ENCODE peak calls at places on chromosomes 4 and X, in seven cellular contexts. W is tibial nerve, J is lower leg skin, N is K562, F is transverse colon, M is Peyer's patch, H is sigmoid colon. T is an unnamed sample.

GRCh38 chr4:166165829-166166420 is 292.9 kb downstream of the TLL1 start:
- DNase-seq in W (peak), J (no peak), N (peak), F (no peak), M (no peak), H (no peak), T (peak)

GRCh38 chr4:128601992-128602695 is 207.4 kb upstream of the JADE1 start:
- DNase-seq in W (no peak), J (no peak), N (peak), F (no peak), M (no peak), H (no peak), T (peak)

GRCh38 chr4:36509816-36510215 is 228.4 kb downstream of the DTHD1 start:
- DNase-seq in W (no peak), J (no peak), N (no peak), F (no peak), M (no peak), H (no peak), T (no peak)

GRCh38 chrX:11059923-11060322 is 51.2 kb upstream of the HCCS start:
- DNase-seq in W (no peak), J (no peak), N (peak), F (no peak), M (no peak), H (no peak), T (no peak)

GRCh38 chr4:43241104-43241503 is 348.6 kb downstream of the GRXCR1 start:
- DNase-seq in W (no peak), J (no peak), N (no peak), F (no peak), M (no peak), H (no peak), T (no peak)

GRCh38 chr4:185311113-185311888 is 84.4 kb downstream of the LRP2BP start:
- DNase-seq in W (no peak), J (no peak), N (no peak), F (no peak), M (no peak), H (no peak), T (no peak)

GRCh38 chrX:155870958-155871357 is 10.2 kb upstream of the VAMP7 start:
- DNase-seq in W (no peak), J (no peak), N (no peak), F (no peak), M (no peak), H (no peak), T (no peak)

GRCh38 chr4:190020790-190021717 is 6.0 kb downstream of the FRG2 start:
- DNase-seq in W (no peak), J (no peak), N (peak), F (peak), M (peak), H (peak), T (no peak)

GRCh38 chr4:6655924-6656323 is 15.4 kb downstream of the MRFAP1 start:
- DNase-seq in W (no peak), J (no peak), N (peak), F (no peak), M (no peak), H (no peak), T (no peak)

GRCh38 chrX:130171446-130172126 is at the start of gene RAB33A:
- DNase-seq in W (no peak), J (no peak), N (no peak), F (peak), M (peak), H (peak), T (peak)

GRCh38 chr4:165556383-165556782 is 177.6 kb downstream of the CPE start:
- DNase-seq in W (no peak), J (no peak), N (no peak), F (no peak), M (no peak), H (no peak), T (no peak)

GRCh38 chr4:8912089-8912455 is 40.4 kb upstream of the HMX1 start:
- DNase-seq in W (no peak), J (peak), N (no peak), F (no peak), M (no peak), H (no peak), T (no peak)

GRCh38 chr4:65407483-65407882 is 262.8 kb downstream of the EPHA5 start:
- DNase-seq in W (no peak), J (no peak), N (no peak), F (no peak), M (no peak), H (no peak), T (no peak)

GRCh38 chrX:152895121-152895520 is 2.7 kb upstream of the ZNF185 start:
- DNase-seq in W (no peak), J (no peak), N (no peak), F (no peak), M (no peak), H (no peak), T (no peak)

GRCh38 chr4:2271279-2272025 is 9.5 kb upstream of the MXD4 start:
- DNase-seq in W (no peak), J (no peak), N (no peak), F (no peak), M (no peak), H (no peak), T (no peak)

GRCh38 chr4:41361831-41362646 is 105.3 kb downstream of the UCHL1 start:
- DNase-seq in W (no peak), J (no peak), N (no peak), F (no peak), M (no peak), H (no peak), T (no peak)

GRCh38 chrX:117990438-117990837 is 126.2 kb downstream of the KLHL13 start:
- DNase-seq in W (no peak), J (no peak), N (no peak), F (no peak), M (no peak), H (no peak), T (no peak)

GRCh38 chrX:4622768-4623167 is 909.3 kb upstream of the PRKX start:
- DNase-seq in W (no peak), J (no peak), N (no peak), F (no peak), M (no peak), H (no peak), T (no peak)

GRCh38 chr4:36209941-36210663 is 34.2 kb downstream of the ARAP2 start:
- DNase-seq in W (no peak), J (no peak), N (no peak), F (no peak), M (no peak), H (no peak), T (no peak)

GRCh38 chrX:144722307-144722706 is 525.0 kb upstream of the SPANXN1 start:
- DNase-seq in W (no peak), J (no peak), N (no peak), F (no peak), M (no peak), H (no peak), T (no peak)

GRCh38 chr4:159102623-159103405 is at the start of gene RAPGEF2:
- DNase-seq in W (peak), J (peak), N (peak), F (peak), M (peak), H (peak), T (peak)
- TF ChIP-seq POLR2A in W (peak), J (no peak), N (peak), F (peak), M (peak), H (peak), T (peak)

GRCh38 chrX:139194571-139195280 is 335.8 kb upstream of the F9 start:
- DNase-seq in W (no peak), J (no peak), N (peak), F (peak), M (no peak), H (no peak), T (no peak)
- TF ChIP-seq POLR2A in W (no peak), J (no peak), N (peak), F (no peak), M (no peak), H (no peak), T (no peak)

GRCh38 chrX:49075347-49075746 is 1.5 kb upstream of the PRAF2 start:
- DNase-seq in W (no peak), J (no peak), N (no peak), F (no peak), M (no peak), H (no peak), T (peak)

GRCh38 chrX:49070988-49071387 is 2.8 kb downstream of the PRAF2 start:
- DNase-seq in W (no peak), J (no peak), N (no peak), F (no peak), M (no peak), H (no peak), T (no peak)

GRCh38 chrX:49072712-49073095 is 1.1 kb downstream of the PRAF2 start:
- DNase-seq in W (no peak), J (no peak), N (no peak), F (no peak), M (no peak), H (no peak), T (no peak)

GRCh38 chrX:49071877-49072711 is 1.7 kb downstream of the PRAF2 start:
- DNase-seq in W (peak), J (no peak), N (no peak), F (peak), M (peak), H (peak), T (peak)

DNA sequence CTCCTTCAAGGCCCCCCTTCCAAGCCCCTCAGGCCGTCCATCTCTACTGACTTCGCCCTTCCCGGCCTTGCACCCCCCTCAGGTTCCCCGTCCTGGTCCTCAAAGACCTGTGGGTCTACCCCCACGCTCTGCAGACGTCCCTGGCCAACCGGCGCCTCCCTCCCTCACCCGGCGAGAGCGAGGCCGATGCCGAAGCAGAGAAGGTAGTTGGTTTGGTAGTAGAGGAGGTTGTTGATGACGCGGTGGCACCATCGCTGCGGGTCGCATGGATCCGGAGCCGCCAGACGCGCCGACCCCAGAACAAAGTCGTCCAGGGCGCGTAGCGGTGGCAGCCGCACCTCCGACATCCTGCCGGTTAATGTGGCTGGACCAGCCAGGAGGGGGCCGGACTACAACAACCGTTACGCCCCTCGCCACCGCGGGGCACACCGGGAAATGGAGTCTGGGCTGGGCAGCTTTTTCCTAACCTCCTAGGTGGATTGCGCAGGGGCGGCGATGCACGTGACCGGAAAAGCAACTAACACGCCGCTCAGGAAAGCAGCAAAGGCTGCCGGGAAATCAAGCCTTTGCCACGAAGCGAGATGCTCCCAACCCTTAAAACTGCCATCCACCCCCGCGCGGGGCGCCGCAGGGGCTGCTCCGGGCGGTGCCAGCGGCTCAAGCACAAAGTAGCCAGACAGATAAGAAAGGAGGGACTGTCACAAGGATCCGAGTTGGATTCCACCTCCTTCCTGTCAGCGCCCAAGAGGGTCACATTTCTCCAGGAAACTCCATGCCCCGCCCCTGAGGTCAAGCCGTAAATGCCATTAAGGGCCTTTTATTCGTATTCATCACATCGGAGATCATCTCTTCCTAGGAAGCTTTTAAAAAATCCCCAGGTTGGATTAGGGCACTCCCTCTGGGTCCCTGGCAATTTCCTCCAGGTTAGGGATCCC is at the start of gene PRAF2:
- DNase-seq in W (peak), J (peak), N (no peak), F (peak), M (peak), H (peak), T (peak)
- TF ChIP-seq POLR2A in W (no peak), J (no peak), N (no peak), F (peak), M (peak), H (no peak), T (peak)

DNA sequence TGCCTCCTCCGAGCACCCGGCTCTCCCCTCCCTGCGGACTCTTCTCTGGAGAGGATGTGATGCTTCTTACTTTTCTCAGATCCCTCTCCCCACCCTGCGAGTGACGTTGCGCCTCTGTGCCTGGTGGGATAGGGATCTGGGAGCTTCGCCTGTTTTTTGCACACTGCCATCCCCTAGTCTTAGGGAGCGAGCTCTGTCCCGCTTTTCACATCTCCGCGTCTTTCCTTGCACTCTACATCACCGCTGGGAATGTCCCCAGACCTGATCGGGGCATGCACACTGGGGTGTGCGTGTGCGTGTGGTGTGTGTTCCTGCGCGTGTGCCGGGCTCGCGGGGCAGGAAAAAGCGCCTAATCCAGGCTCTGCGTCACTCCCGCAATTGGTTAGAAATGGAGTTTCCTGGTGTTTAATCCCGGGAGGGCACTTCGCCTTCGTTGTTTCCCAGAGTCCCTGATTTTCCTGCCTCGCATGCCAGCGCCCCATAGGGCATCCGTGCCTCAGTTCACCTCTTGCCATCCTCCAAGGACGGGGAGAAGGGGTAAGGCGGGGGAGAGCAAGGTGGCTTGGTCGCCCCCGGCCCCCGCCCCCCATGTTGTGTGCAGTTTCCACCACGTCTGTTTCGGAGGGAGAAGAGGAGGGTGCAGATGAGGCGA is 909 bp upstream of the TBC1D1 start:
- DNase-seq in W (no peak), J (no peak), N (no peak), F (peak), M (no peak), H (peak), T (no peak)
- TF ChIP-seq POLR2A in W (no peak), J (no peak), N (no peak), F (no peak), M (no peak), H (peak), T (no peak)

GRCh38 chrX:97266406-97267121 is 382.9 kb downstream of the RPA4 start:
- DNase-seq in W (no peak), J (no peak), N (no peak), F (no peak), M (no peak), H (no peak), T (no peak)

GRCh38 chrX:97267916-97268680 is 384.4 kb downstream of the RPA4 start:
- DNase-seq in W (no peak), J (no peak), N (no peak), F (no peak), M (no peak), H (no peak), T (no peak)

GRCh38 chrX:97267376-97267775 is 383.7 kb downstream of the RPA4 start:
- DNase-seq in W (no peak), J (no peak), N (no peak), F (no peak), M (no peak), H (no peak), T (no peak)
- TF ChIP-seq POLR2A in W (no peak), J (no peak), N (no peak), F (no peak), M (no peak), H (no peak), T (no peak)

T was measured in erythroblast.